ENCODE peak calls at places on chromosomes 12 and 14, in five cellular contexts. One of them, this sample, is unnamed.

GRCh38 chr12:13120431-13120830 is 17.0 kb upstream of the GSG1 start:
- DNase-seq in activated CD8-positive, alpha-beta memory T cell treated with anti-CD3 and anti-CD28 coated beads for 4 hours: no peak
- DNase-seq in GM13976: no peak
- DNase-seq in fibroblast of mammary gland: no peak
- DNase-seq in activated CD4-positive, alpha-beta memory T cell treated with anti-CD3 and anti-CD28 coated beads for 36 hours: no peak
- DNase-seq in this sample: no peak

GRCh38 chr14:22848391-22849164 is 12.2 kb downstream of the MMP14 start:
- DNase-seq in activated CD8-positive, alpha-beta memory T cell treated with anti-CD3 and anti-CD28 coated beads for 4 hours: no peak
- DNase-seq in GM13976: peak
- DNase-seq in fibroblast of mammary gland: peak
- DNase-seq in activated CD4-positive, alpha-beta memory T cell treated with anti-CD3 and anti-CD28 coated beads for 36 hours: no peak
- DNase-seq in this sample: no peak

GRCh38 chr14:95281560-95282176 is 38.0 kb downstream of the CLMN start:
- DNase-seq in GM13976: no peak
- DNase-seq in fibroblast of mammary gland: no peak
- DNase-seq in activated CD4-positive, alpha-beta memory T cell treated with anti-CD3 and anti-CD28 coated beads for 36 hours: no peak
- DNase-seq in activated CD8-positive, alpha-beta memory T cell treated with anti-CD3 and anti-CD28 coated beads for 4 hours: no peak
- DNase-seq in this sample: no peak

GRCh38 chr14:66514206-66514605 is 6.3 kb downstream of the GPHN start:
- DNase-seq in activated CD8-positive, alpha-beta memory T cell treated with anti-CD3 and anti-CD28 coated beads for 4 hours: no peak
- DNase-seq in activated CD4-positive, alpha-beta memory T cell treated with anti-CD3 and anti-CD28 coated beads for 36 hours: no peak
- DNase-seq in fibroblast of mammary gland: peak
- DNase-seq in GM13976: no peak
- DNase-seq in this sample: no peak

GRCh38 chr12:2092890-2093289 is 40.1 kb downstream of the CACNA1C start:
- DNase-seq in fibroblast of mammary gland: no peak
- DNase-seq in activated CD4-positive, alpha-beta memory T cell treated with anti-CD3 and anti-CD28 coated beads for 36 hours: no peak
- DNase-seq in GM13976: no peak
- DNase-seq in activated CD8-positive, alpha-beta memory T cell treated with anti-CD3 and anti-CD28 coated beads for 4 hours: no peak
- DNase-seq in this sample: no peak

GRCh38 chr12:123038966-123039365 is 58.5 kb downstream of the ARL6IP4 start:
- DNase-seq in fibroblast of mammary gland: no peak
- DNase-seq in GM13976: no peak
- DNase-seq in activated CD4-positive, alpha-beta memory T cell treated with anti-CD3 and anti-CD28 coated beads for 36 hours: no peak
- DNase-seq in activated CD8-positive, alpha-beta memory T cell treated with anti-CD3 and anti-CD28 coated beads for 4 hours: no peak
- DNase-seq in this sample: no peak

GRCh38 chr12:82996168-82996812 is 309.6 kb downstream of the TMTC2 start:
- DNase-seq in fibroblast of mammary gland: no peak
- DNase-seq in activated CD8-positive, alpha-beta memory T cell treated with anti-CD3 and anti-CD28 coated beads for 4 hours: no peak
- DNase-seq in GM13976: no peak
- DNase-seq in activated CD4-positive, alpha-beta memory T cell treated with anti-CD3 and anti-CD28 coated beads for 36 hours: no peak
- DNase-seq in this sample: no peak

GRCh38 chr14:71885301-71885700 is 46.9 kb upstream of the RGS6 start:
- DNase-seq in fibroblast of mammary gland: no peak
- DNase-seq in activated CD8-positive, alpha-beta memory T cell treated with anti-CD3 and anti-CD28 coated beads for 4 hours: no peak
- DNase-seq in activated CD4-positive, alpha-beta memory T cell treated with anti-CD3 and anti-CD28 coated beads for 36 hours: no peak
- DNase-seq in GM13976: no peak
- DNase-seq in this sample: no peak

This sample was measured in HCT116.